ENCODE peak calls at places on chromosome 3, in seven cellular contexts. R, V, C, Z, L, Y and B are unnamed samples.

GRCh38 chr3:42439461-42440075 is 29.2 kb upstream of the LYZL4 start:
- DNase-seq in R (no peak), V (no peak), C (no peak), Z (no peak), L (no peak), Y (no peak), B (peak; percentile 16)

GRCh38 chr3:62584636-62585035 is 211.3 kb upstream of the FEZF2 start:
- DNase-seq in R (no peak), V (no peak), C (no peak), Z (no peak), L (no peak), Y (no peak), B (no peak)

GRCh38 chr3:185746470-185746869 is 78.4 kb downstream of the IGF2BP2 start:
- DNase-seq in R (no peak), V (no peak), C (no peak), Z (no peak), L (no peak), Y (no peak), B (no peak)

GRCh38 chr3:98329392-98330124 is 24.1 kb upstream of the OR5K4 start:
- DNase-seq in R (peak; percentile 22), V (peak; percentile 59), C (peak; percentile 51), Z (peak; percentile 55), L (peak; percentile 52), Y (peak; percentile 52), B (peak; percentile 15)

GRCh38 chr3:184230603-184231528 is 1.5 kb downstream of the VWA5B2 start:
- DNase-seq in R (no peak), V (peak; percentile 16), C (no peak), Z (no peak), L (no peak), Y (peak; percentile 34), B (no peak)

GRCh38 chr3:179558742-179559364 is 3.9 kb upstream of the ACTL6A start:
- DNase-seq in R (peak; percentile 76), V (peak; percentile 83), C (peak; percentile 81), Z (peak; percentile 66), L (peak; percentile 61), Y (peak; percentile 70), B (peak; percentile 73)

GRCh38 chr3:43307226-43307625 is 20.9 kb downstream of the SNRK start:
- DNase-seq in R (no peak), V (no peak), C (peak; percentile 11), Z (no peak), L (no peak), Y (no peak), B (no peak)

GRCh38 chr3:175149675-175150074 is 290.5 kb downstream of the NAALADL2 start:
- DNase-seq in R (no peak), V (no peak), C (peak; percentile 5), Z (no peak), L (no peak), Y (peak; percentile 76), B (no peak)

GRCh38 chr3:119098620-119099222 is 47.2 kb upstream of the TEX55 start:
- DNase-seq in R (peak; percentile 31), V (peak; percentile 63), C (peak; percentile 40), Z (peak; percentile 35), L (no peak), Y (peak; percentile 46), B (peak; percentile 0)